ENCODE peak calls at places on chromosome 4, in seven cellular contexts. T is choroid plexus epithelial cell, M is mammary epithelial cell, G is NB4, R is SK-N-SH, I is fibroblast of lung, S is IMR-90. Q is an unnamed sample.

GRCh38 chr4:130563185-130563890 is 1467.4 kb downstream of the C4orf33 start:
- DNase-seq in R (peak), T (peak), I (peak), M (peak), S (peak), G (peak), Q (peak)

GRCh38 chr4:113474017-113474416 is 287.5 kb downstream of the CAMK2D start:
- DNase-seq in M (peak), G (no peak), T (peak), S (peak), I (peak), R (no peak), Q (peak)

GRCh38 chr4:8765084-8765483 is 106.6 kb downstream of the HMX1 start:
- DNase-seq in G (no peak), I (no peak), M (no peak), R (no peak), S (no peak), T (no peak), Q (no peak)

GRCh38 chr4:36385951-36386561 is 104.6 kb downstream of the DTHD1 start:
- DNase-seq in S (no peak), R (no peak), T (no peak), G (peak), M (no peak), I (no peak), Q (no peak)

GRCh38 chr4:185128272-185129119 is 14.6 kb upstream of the SLC25A4 start:
- DNase-seq in T (peak), G (no peak), M (peak), S (no peak), R (peak), I (no peak), Q (no peak)

GRCh38 chr4:143253156-143253555 is 68.4 kb downstream of the USP38 start:
- DNase-seq in I (no peak), G (no peak), M (peak), T (no peak), R (no peak), S (no peak), Q (peak)

GRCh38 chr4:76780781-76781697 is 116.9 kb downstream of the SOWAHB start:
- DNase-seq in S (no peak), T (peak), G (no peak), I (no peak), M (no peak), R (no peak), Q (no peak)

GRCh38 chr4:183008492-183008891 is 90.6 kb upstream of the WWC2 start:
- DNase-seq in G (no peak), R (no peak), S (no peak), M (no peak), I (no peak), T (no peak), Q (no peak)

GRCh38 chr4:118833192-118833820 is 2.6 kb downstream of the SEC24D start:
- DNase-seq in S (no peak), T (no peak), M (no peak), I (no peak), R (no peak), G (no peak), Q (no peak)

GRCh38 chr4:80035336-80035735 is 37.7 kb downstream of the ANTXR2 start:
- DNase-seq in T (no peak), M (no peak), G (peak), S (no peak), I (no peak), R (no peak), Q (no peak)

GRCh38 chr4:38832624-38833528 is 23.7 kb downstream of the TLR6 start:
- DNase-seq in I (no peak), M (no peak), S (no peak), T (no peak), R (no peak), G (no peak), Q (no peak)

GRCh38 chr4:95651891-95652290 is 103.1 kb upstream of the UNC5C start:
- DNase-seq in T (no peak), M (no peak), S (no peak), R (no peak), G (no peak), I (no peak), Q (no peak)

GRCh38 chr4:627751-628150 is 2.4 kb downstream of the PDE6B start:
- DNase-seq in T (no peak), I (no peak), M (no peak), R (no peak), G (no peak), S (no peak), Q (no peak)

GRCh38 chr4:41957634-41958033 is 22.4 kb downstream of the TMEM33 start:
- DNase-seq in R (peak), S (peak), T (peak), M (no peak), G (peak), I (peak), Q (peak)

GRCh38 chr4:101835121-101835904 is 44.8 kb downstream of the BANK1 start:
- DNase-seq in G (peak), T (peak), I (peak), R (peak), S (peak), M (peak), Q (peak)

GRCh38 chr4:119040711-119041185 is 94.9 kb upstream of the MYOZ2 start:
- DNase-seq in R (no peak), S (peak), G (no peak), T (peak), M (peak), I (peak), Q (peak)

GRCh38 chr4:93469560-93469959 is 359.0 kb upstream of the ATOH1 start:
- DNase-seq in M (no peak), S (no peak), T (no peak), G (no peak), R (no peak), I (no peak), Q (no peak)

GRCh38 chr4:4859799-4860380 is 425 bp downstream of the MSX1 start:
- DNase-seq in I (no peak), R (peak), T (no peak), M (no peak), S (no peak), G (peak), Q (no peak)
- H3K4me3 ChIP-seq in I (peak), R (peak), T (peak), M (no peak), S (peak), G (peak), Q (peak)

GRCh38 chr4:121421594-121421993 is 40.8 kb upstream of the QRFPR start:
- DNase-seq in I (peak), R (no peak), M (no peak), T (peak), S (no peak), G (peak), Q (peak)
- TF ChIP-seq CTCF in I (no peak), R (peak), M (peak), T (peak), S (no peak), G (peak), Q (peak)

GRCh38 chr4:98657531-98658286 is 702 bp downstream of the TSPAN5 start:
- DNase-seq in R (peak), M (peak), S (peak), I (peak), G (peak), T (peak), Q (peak)

GRCh38 chr4:98656443-98656842 is 2.0 kb downstream of the TSPAN5 start:
- DNase-seq in I (no peak), R (peak), S (no peak), T (no peak), M (no peak), G (no peak), Q (no peak)

GRCh38 chr4:98659741-98660507 is 1.5 kb upstream of the TSPAN5 start:
- DNase-seq in M (peak), T (no peak), S (peak), G (peak), I (no peak), R (no peak), Q (peak)

GRCh38 chr4:98659106-98659592 is 738 bp upstream of the TSPAN5 start:
- DNase-seq in R (no peak), G (peak), I (peak), S (peak), M (peak), T (no peak), Q (peak)

DNA sequence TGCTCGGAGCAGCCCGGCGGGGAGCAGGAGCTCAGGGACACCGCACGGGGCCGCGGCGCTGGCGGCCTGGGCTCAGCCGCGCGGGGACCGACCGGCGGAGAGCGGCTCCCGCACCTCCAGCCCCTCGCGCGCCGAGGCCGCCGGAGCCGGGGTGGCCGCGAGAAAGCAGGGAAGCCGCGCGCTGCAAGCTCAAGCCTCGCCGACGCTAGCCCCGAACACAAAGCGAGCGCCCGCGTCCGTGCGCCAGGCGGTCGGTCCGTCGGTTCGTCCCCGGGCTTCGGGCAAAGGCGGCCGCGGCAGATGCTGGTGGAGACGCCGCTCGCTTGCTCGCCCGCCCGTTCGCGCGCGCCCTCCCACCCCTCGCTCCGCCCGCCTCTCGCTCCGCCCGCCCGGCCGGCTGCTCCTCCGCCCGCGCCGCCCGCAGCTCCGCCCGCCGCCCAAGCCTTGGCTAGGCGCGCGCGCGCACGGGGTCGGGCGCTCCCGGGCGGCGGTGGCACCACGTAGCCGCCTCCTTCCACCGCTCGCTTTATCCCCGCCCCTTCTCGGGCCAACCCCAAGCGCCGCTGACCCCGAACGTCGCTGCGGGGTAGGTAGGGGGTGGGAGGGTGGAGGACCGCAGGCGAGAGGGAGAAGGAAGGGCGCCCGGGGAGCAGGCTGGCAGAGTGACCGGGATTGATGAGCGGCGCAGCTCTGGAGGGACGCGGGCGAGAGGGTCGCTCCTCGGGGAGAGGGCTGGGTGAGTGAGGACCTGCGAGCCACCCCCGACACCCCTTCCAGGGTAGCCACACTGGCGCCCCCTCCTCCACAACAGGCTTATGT is at the start of gene TSPAN5:
- DNase-seq in I (peak), M (peak), G (peak), S (peak), T (peak), R (peak), Q (peak)
- H3K4me3 ChIP-seq in I (peak), M (peak), G (peak), S (peak), T (peak), R (peak), Q (peak)

GRCh38 chr4:114588305-114588704 is 10.3 kb upstream of the UGT8 start:
- DNase-seq in G (no peak), R (no peak), M (no peak), T (no peak), I (no peak), S (no peak), Q (no peak)

DNA sequence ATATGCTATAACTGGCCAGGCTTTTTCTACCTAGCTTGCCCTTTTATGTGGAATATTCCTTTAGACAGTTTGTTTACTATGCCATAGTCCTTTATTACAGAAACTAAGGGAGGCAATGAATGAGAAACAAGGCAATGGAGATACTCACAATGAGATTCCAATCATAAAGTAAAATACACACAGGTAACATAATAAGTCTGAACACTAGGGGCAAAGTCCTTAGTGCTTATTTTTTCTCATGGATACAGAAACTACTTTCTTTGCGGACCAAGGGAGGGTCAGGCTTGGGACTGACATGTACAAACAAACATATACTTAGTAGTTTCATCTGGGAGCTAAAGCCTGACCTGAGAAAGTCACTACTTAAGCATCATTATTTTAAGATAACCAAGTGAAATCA is 16.0 kb upstream of the UGT8 start:
- DNase-seq in M (no peak), R (no peak), G (no peak), T (no peak), S (no peak), I (no peak), Q (no peak)
- TF ChIP-seq CTCF in M (no peak), R (no peak), G (no peak), T (no peak), S (no peak), I (no peak), Q (no peak)

GRCh38 chr4:71261633-71262121 is 77.1 kb upstream of the SLC4A4 start:
- DNase-seq in S (peak), G (no peak), T (no peak), I (no peak), R (no peak), M (no peak), Q (no peak)
- H3K4me3 ChIP-seq in S (no peak), G (no peak), T (no peak), I (no peak), R (no peak), M (no peak), Q (no peak)

Q was measured in cardiac fibroblast.